ENCODE peak calls at places on chromosomes 16 and 17, in four cellular contexts. O is posterior vena cava; B is A549; V is CD4-positive, CD25-positive, alpha-beta regulatory T cell. S is an unnamed sample.

GRCh38 chr17:15213381-15214087 is 51.6 kb downstream of the PMP22 start:
- DNase-seq in O (no peak), B (peak), V (peak), S (no peak)

GRCh38 chr16:58462997-58463891 is 36.7 kb upstream of the NDRG4 start:
- DNase-seq in O (no peak), B (no peak), V (no peak), S (no peak)

GRCh38 chr16:24769806-24770205 is 40.4 kb downstream of the TNRC6A start:
- DNase-seq in O (no peak), B (no peak), V (no peak), S (no peak)

GRCh38 chr17:73713136-73713535 is 68.9 kb upstream of the SDK2 start:
- DNase-seq in O (no peak), B (no peak), V (no peak), S (no peak)

GRCh38 chr16:87458424-87458915 is 34.4 kb downstream of the ZCCHC14 start:
- DNase-seq in O (no peak), B (no peak), V (no peak), S (no peak)

GRCh38 chr16:49622421-49623402 is 233.2 kb downstream of the ZNF423 start:
- DNase-seq in O (no peak), B (no peak), V (no peak), S (no peak)

GRCh38 chr16:71882505-71883192 is 1.3 kb downstream of the ZNF821 start:
- DNase-seq in O (no peak), B (peak), V (peak), S (peak)

GRCh38 chr16:4945560-4946502 is 8.9 kb upstream of the PPL start:
- DNase-seq in O (peak), B (peak), V (no peak), S (no peak)

GRCh38 chr16:15691046-15691445 is 41.0 kb downstream of the NDE1 start:
- DNase-seq in O (no peak), B (no peak), V (no peak), S (no peak)

GRCh38 chr16:87924937-87925670 is 11.2 kb downstream of the CA5A start:
- DNase-seq in O (no peak), B (no peak), V (no peak), S (peak)

GRCh38 chr17:79009397-79010303 is at the start of gene CANT1:
- DNase-seq in O (peak), B (peak), V (peak), S (peak)

GRCh38 chr16:67563708-67564468 is 1.6 kb downstream of the CTCF start:
- DNase-seq in O (no peak), B (peak), V (peak), S (peak)

GRCh38 chr16:22206847-22207714 is 1.0 kb downstream of the EEF2K start:
- DNase-seq in O (peak), B (peak), V (peak), S (peak)

GRCh38 chr17:67343237-67343636 is 23.1 kb downstream of the PSMD12 start:
- DNase-seq in O (no peak), B (no peak), V (no peak), S (no peak)

GRCh38 chr16:68436581-68436980 is 11.7 kb downstream of the SMPD3 start:
- DNase-seq in O (no peak), B (peak), V (peak), S (no peak)

GRCh38 chr16:35751191-35751941 is 2292.0 kb downstream of the TP53TG3F start:
- DNase-seq in O (no peak), B (no peak), V (no peak), S (no peak)

GRCh38 chr16:53852678-53853077 is 148.7 kb downstream of the FTO start:
- DNase-seq in O (no peak), B (no peak), V (no peak), S (no peak)

GRCh38 chr16:84800579-84800978 is 19.2 kb upstream of the CRISPLD2 start:
- DNase-seq in O (no peak), B (no peak), V (no peak), S (no peak)